ENCODE peak calls at places on chromosomes 4 and X, in eight cellular contexts. One of them, this sample, is unnamed.

GRCh38 chrX:125132274-125132673 is 187.4 kb upstream of the TEX13C start:
- DNase-seq in GM23338: peak
- DNase-seq in GM12878: no peak
- DNase-seq in A549: peak
- DNase-seq in K562: peak
- DNase-seq in HepG2: peak
- DNase-seq in HCT116: no peak
- DNase-seq in HL-60: peak
- DNase-seq in this sample: peak

GRCh38 chr4:2981256-2981804 is 18.0 kb downstream of the GRK4 start:
- DNase-seq in GM23338: no peak
- DNase-seq in GM12878: no peak
- DNase-seq in A549: no peak
- DNase-seq in K562: no peak
- DNase-seq in HepG2: no peak
- DNase-seq in HCT116: no peak
- DNase-seq in HL-60: no peak
- DNase-seq in this sample: no peak

GRCh38 chrX:129651756-129652564 is 2.8 kb downstream of the APLN start:
- DNase-seq in GM23338: no peak
- DNase-seq in GM12878: no peak
- DNase-seq in A549: no peak
- DNase-seq in K562: no peak
- DNase-seq in HepG2: no peak
- DNase-seq in HCT116: no peak
- DNase-seq in HL-60: no peak
- DNase-seq in this sample: no peak

GRCh38 chr4:24933684-24934275 is 20.9 kb upstream of the CCDC149 start:
- DNase-seq in GM23338: no peak
- DNase-seq in GM12878: no peak
- DNase-seq in A549: no peak
- DNase-seq in K562: no peak
- DNase-seq in HepG2: no peak
- DNase-seq in HCT116: no peak
- DNase-seq in HL-60: no peak
- DNase-seq in this sample: no peak

GRCh38 chr4:188012546-188012945 is 17.0 kb downstream of the ZFP42 start:
- DNase-seq in GM23338: no peak
- DNase-seq in GM12878: no peak
- DNase-seq in A549: no peak
- DNase-seq in K562: no peak
- DNase-seq in HepG2: no peak
- DNase-seq in HCT116: no peak
- DNase-seq in HL-60: no peak
- DNase-seq in this sample: no peak

GRCh38 chrX:154321624-154322023 is 26.0 kb downstream of the TKTL1 start:
- DNase-seq in GM23338: no peak
- DNase-seq in GM12878: no peak
- DNase-seq in A549: no peak
- DNase-seq in K562: no peak
- DNase-seq in HepG2: peak
- DNase-seq in HCT116: no peak
- DNase-seq in HL-60: peak
- DNase-seq in this sample: no peak

GRCh38 chrX:136650811-136651210 is 2.9 kb downstream of the CD40LG start:
- DNase-seq in GM23338: no peak
- DNase-seq in GM12878: no peak
- DNase-seq in A549: no peak
- DNase-seq in K562: no peak
- DNase-seq in HepG2: no peak
- DNase-seq in HCT116: no peak
- DNase-seq in HL-60: no peak
- DNase-seq in this sample: no peak

GRCh38 chr4:159204566-159204965 is 101.7 kb downstream of the RAPGEF2 start:
- DNase-seq in GM23338: no peak
- DNase-seq in GM12878: peak
- DNase-seq in A549: no peak
- DNase-seq in K562: no peak
- DNase-seq in HepG2: no peak
- DNase-seq in HCT116: no peak
- DNase-seq in HL-60: no peak
- DNase-seq in this sample: no peak

GRCh38 chr4:1019726-1020470 is 8.5 kb downstream of the FGFRL1 start:
- DNase-seq in GM23338: no peak
- DNase-seq in GM12878: no peak
- DNase-seq in A549: no peak
- DNase-seq in K562: peak
- DNase-seq in HepG2: no peak
- DNase-seq in HCT116: no peak
- DNase-seq in HL-60: no peak
- DNase-seq in this sample: no peak

GRCh38 chrX:16869393-16870094 is 618 bp downstream of the RBBP7 start:
- DNase-seq in GM23338: peak
- DNase-seq in GM12878: no peak
- DNase-seq in A549: no peak
- DNase-seq in K562: peak
- DNase-seq in HepG2: no peak
- DNase-seq in HCT116: no peak
- DNase-seq in HL-60: peak
- DNase-seq in this sample: peak

GRCh38 chr4:87007345-87008181 is 72.8 kb downstream of the AFF1 start:
- DNase-seq in GM23338: peak
- DNase-seq in GM12878: no peak
- DNase-seq in A549: no peak
- DNase-seq in K562: peak
- DNase-seq in HepG2: no peak
- DNase-seq in HCT116: no peak
- DNase-seq in HL-60: peak
- DNase-seq in this sample: peak

GRCh38 chrX:19040373-19040772 is 56.5 kb upstream of the PHKA2 start:
- DNase-seq in GM23338: peak
- DNase-seq in GM12878: no peak
- DNase-seq in A549: no peak
- DNase-seq in K562: no peak
- DNase-seq in HepG2: no peak
- DNase-seq in HCT116: peak
- DNase-seq in HL-60: no peak
- DNase-seq in this sample: no peak

GRCh38 chr4:17324431-17324830 is 187.5 kb downstream of the QDPR start:
- DNase-seq in GM23338: peak
- DNase-seq in GM12878: no peak
- DNase-seq in A549: no peak
- DNase-seq in K562: peak
- DNase-seq in HepG2: peak
- DNase-seq in HCT116: peak
- DNase-seq in HL-60: peak
- DNase-seq in this sample: peak

GRCh38 chr4:69054578-69055200 is 41.6 kb upstream of the UGT2B7 start:
- DNase-seq in GM23338: no peak
- DNase-seq in GM12878: no peak
- DNase-seq in A549: no peak
- DNase-seq in K562: no peak
- DNase-seq in HepG2: peak
- DNase-seq in HCT116: peak
- DNase-seq in HL-60: no peak
- DNase-seq in this sample: no peak

GRCh38 chr4:80005863-80006262 is 67.2 kb downstream of the ANTXR2 start:
- DNase-seq in GM23338: no peak
- DNase-seq in GM12878: no peak
- DNase-seq in A549: no peak
- DNase-seq in K562: peak
- DNase-seq in HepG2: peak
- DNase-seq in HCT116: no peak
- DNase-seq in HL-60: no peak
- DNase-seq in this sample: no peak

GRCh38 chrX:76148753-76149152 is 24.1 kb upstream of the PBDC1 start:
- DNase-seq in GM23338: peak
- DNase-seq in GM12878: peak
- DNase-seq in A549: no peak
- DNase-seq in K562: no peak
- DNase-seq in HepG2: peak
- DNase-seq in HCT116: no peak
- DNase-seq in HL-60: peak
- DNase-seq in this sample: no peak

GRCh38 chrX:100685284-100685996 is 41.4 kb downstream of the SRPX2 start:
- DNase-seq in GM23338: peak
- DNase-seq in GM12878: peak
- DNase-seq in A549: peak
- DNase-seq in K562: peak
- DNase-seq in HepG2: peak
- DNase-seq in HCT116: peak
- DNase-seq in HL-60: peak
- DNase-seq in this sample: peak

DNA sequence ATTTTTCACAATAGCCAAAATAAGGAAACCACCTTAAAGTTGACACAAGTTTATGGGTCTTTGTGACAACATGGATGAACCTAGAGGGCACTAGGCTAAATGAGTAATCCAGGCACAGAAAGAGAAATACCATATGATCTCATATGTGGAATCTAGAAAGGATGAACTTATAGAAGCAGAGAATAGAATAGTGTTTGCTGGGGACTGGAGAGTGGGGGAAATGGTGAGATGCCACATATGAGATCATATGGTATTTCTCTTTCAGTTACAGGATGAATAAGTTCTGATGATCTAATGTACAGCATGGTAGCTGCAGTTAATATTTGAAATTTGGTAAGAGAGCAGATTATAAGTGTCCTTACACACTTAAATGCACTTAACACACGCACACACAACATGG is 35.9 kb downstream of the F8A2 start:
- DNase-seq in GM23338: no peak
- DNase-seq in GM12878: no peak
- DNase-seq in A549: no peak
- DNase-seq in K562: no peak
- DNase-seq in HepG2: no peak
- DNase-seq in HCT116: no peak
- DNase-seq in HL-60: no peak
- DNase-seq in this sample: no peak
- TF ChIP-seq REST in GM23338: no peak
- TF ChIP-seq REST in GM12878: no peak
- TF ChIP-seq REST in A549: no peak
- TF ChIP-seq REST in K562: no peak
- TF ChIP-seq REST in HepG2: no peak
- TF ChIP-seq REST in HCT116: no peak
- TF ChIP-seq REST in HL-60: no peak
- TF ChIP-seq REST in this sample: no peak

GRCh38 chrX:56783996-56784620 is 55.1 kb downstream of the NBDY start:
- DNase-seq in GM23338: no peak
- DNase-seq in GM12878: no peak
- DNase-seq in A549: no peak
- DNase-seq in K562: no peak
- DNase-seq in HepG2: no peak
- DNase-seq in HCT116: no peak
- DNase-seq in HL-60: no peak
- DNase-seq in this sample: no peak
- TF ChIP-seq REST in GM23338: no peak
- TF ChIP-seq REST in GM12878: no peak
- TF ChIP-seq REST in A549: no peak
- TF ChIP-seq REST in K562: no peak
- TF ChIP-seq REST in HepG2: no peak
- TF ChIP-seq REST in HCT116: no peak
- TF ChIP-seq REST in HL-60: no peak
- TF ChIP-seq REST in this sample: no peak

DNA sequence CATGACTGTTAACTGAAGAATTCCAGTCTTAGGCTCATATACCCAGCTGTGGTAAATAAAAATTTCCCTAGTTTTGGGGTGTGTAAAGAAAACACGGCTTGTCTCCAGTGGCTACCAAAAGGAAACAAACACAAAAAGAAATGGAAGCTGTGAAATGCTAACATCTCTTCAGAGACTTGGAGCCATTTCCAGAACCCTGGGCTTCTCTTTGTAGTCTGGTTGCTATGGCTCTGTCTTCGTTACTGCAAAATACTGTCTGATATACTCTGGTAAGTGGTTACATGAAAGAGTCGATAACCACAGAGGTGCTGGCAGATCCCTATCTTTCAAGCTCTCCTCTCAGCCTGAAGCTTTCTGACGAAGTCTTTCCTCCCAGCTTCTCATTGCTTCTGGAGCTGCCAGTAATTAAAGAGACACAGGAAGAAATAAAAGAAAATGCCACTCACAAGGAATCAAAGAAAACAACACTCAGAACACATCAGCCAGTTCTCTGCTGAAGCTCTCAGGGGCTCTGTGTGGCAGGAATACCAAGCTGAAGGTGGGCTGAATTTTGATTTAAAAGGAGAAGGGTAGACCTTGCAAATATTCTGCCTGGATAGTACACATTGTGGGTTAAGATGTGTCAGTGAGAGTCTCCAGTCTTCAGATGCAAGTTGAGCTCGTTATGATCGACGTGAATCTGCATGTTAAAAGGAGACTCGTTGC is 107.5 kb upstream of the FAM9C start:
- DNase-seq in GM23338: no peak
- DNase-seq in GM12878: no peak
- DNase-seq in A549: no peak
- DNase-seq in K562: no peak
- DNase-seq in HepG2: no peak
- DNase-seq in HCT116: no peak
- DNase-seq in HL-60: no peak
- DNase-seq in this sample: no peak
- TF ChIP-seq REST in GM23338: no peak
- TF ChIP-seq REST in GM12878: no peak
- TF ChIP-seq REST in A549: no peak
- TF ChIP-seq REST in K562: no peak
- TF ChIP-seq REST in HepG2: no peak
- TF ChIP-seq REST in HCT116: no peak
- TF ChIP-seq REST in HL-60: no peak
- TF ChIP-seq REST in this sample: no peak

DNA sequence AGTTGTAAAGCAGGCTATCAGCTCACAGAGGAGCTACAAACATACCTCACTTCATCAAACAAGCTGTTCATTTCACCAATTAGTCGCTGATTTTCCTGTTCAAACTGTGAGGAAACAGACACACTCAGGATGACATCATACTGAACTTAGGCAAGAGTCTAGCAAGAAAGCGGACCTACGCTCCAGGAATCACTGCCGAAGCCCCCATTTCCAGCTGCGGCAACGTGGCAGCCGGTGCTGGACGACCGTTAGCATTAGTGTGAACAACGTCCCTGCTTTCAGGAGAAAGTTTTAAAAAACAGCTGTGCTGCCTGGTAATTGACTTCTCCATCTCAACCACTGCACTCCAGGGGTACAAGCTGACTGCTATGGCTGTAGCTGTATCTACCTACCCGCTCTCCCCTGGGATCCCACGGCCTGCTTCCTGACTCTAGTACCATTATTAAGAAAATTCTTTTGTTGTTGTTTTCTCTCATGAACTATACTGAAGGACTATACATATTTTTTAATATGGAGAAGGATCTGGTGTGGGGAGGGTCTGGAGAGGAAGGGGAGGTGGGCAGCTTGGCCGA is 38.3 kb downstream of the NSG1 start:
- DNase-seq in GM23338: no peak
- DNase-seq in GM12878: no peak
- DNase-seq in A549: no peak
- DNase-seq in K562: no peak
- DNase-seq in HepG2: no peak
- DNase-seq in HCT116: no peak
- DNase-seq in HL-60: no peak
- DNase-seq in this sample: no peak
- TF ChIP-seq REST in GM23338: no peak
- TF ChIP-seq REST in GM12878: no peak
- TF ChIP-seq REST in A549: no peak
- TF ChIP-seq REST in K562: no peak
- TF ChIP-seq REST in HepG2: no peak
- TF ChIP-seq REST in HCT116: no peak
- TF ChIP-seq REST in HL-60: no peak
- TF ChIP-seq REST in this sample: no peak